ENCODE peak calls at places on chromosomes 11 and 22, in six cellular contexts. H is Panc1; Z is testis; R is A549; J is CD8-positive, alpha-beta memory T cell; Q is upper lobe of right lung. W is an unnamed sample. For H3K4me1, the result is how much of the 10 kb centered on the place peaks cover.

GRCh38 chr22:29093980-29094379 is 21.1 kb downstream of the KREMEN1 start:
- DNase-seq in H (no peak), Z (no peak), R (no peak), J (no peak), Q (no peak), W (no peak)

GRCh38 chr11:94305146-94305545 is 766 bp downstream of the IZUMO1R start:
- DNase-seq in H (no peak), Z (no peak), R (no peak), J (no peak), Q (no peak), W (no peak)

GRCh38 chr22:39290724-39291161 is 28.7 kb downstream of the RPL3 start:
- DNase-seq in H (no peak), Z (peak), R (peak), J (no peak), Q (no peak), W (no peak)

GRCh38 chr11:62456630-62457029 is 37.8 kb downstream of the SCGB1A1 start:
- DNase-seq in H (no peak), Z (no peak), R (no peak), J (no peak), Q (no peak), W (no peak)

GRCh38 chr11:31397239-31397834 is 27.7 kb downstream of the DNAJC24 start:
- DNase-seq in H (no peak), Z (no peak), R (peak), J (no peak), Q (no peak), W (no peak)

GRCh38 chr22:19463491-19464469 is 15.2 kb downstream of the UFD1 start:
- DNase-seq in H (no peak), Z (no peak), R (no peak), J (no peak), Q (no peak), W (no peak)

GRCh38 chr22:30265851-30266444 is 703 bp downstream of the OSM start:
- DNase-seq in H (no peak), Z (no peak), R (no peak), J (peak), Q (peak), W (no peak)

GRCh38 chr11:128884703-128885338 is 6.3 kb upstream of the KCNJ5 start:
- DNase-seq in H (peak), Z (peak), R (peak), J (no peak), Q (no peak), W (no peak)

GRCh38 chr11:115580416-115580815 is 76.2 kb upstream of the CADM1 start:
- DNase-seq in H (no peak), Z (no peak), R (no peak), J (no peak), Q (no peak), W (no peak)

GRCh38 chr11:31780078-31780971 is 30.8 kb downstream of the PAX6 start:
- DNase-seq in H (no peak), Z (no peak), R (no peak), J (no peak), Q (no peak), W (no peak)

GRCh38 chr11:122663764-122664163 is 8.2 kb downstream of the UBASH3B start:
- DNase-seq in H (no peak), Z (no peak), R (no peak), J (no peak), Q (no peak), W (no peak)

GRCh38 chr22:25172153-25172552 is 27.5 kb upstream of the CRYBB3 start:
- DNase-seq in H (no peak), Z (peak), R (peak), J (no peak), Q (peak), W (no peak)

GRCh38 chr11:122137081-122137793 is 21.2 kb upstream of the BLID start:
- DNase-seq in H (no peak), Z (no peak), R (no peak), J (no peak), Q (no peak), W (no peak)

GRCh38 chr11:110196884-110197420 is 99.5 kb downstream of the RDX start:
- DNase-seq in H (no peak), Z (no peak), R (no peak), J (no peak), Q (no peak), W (no peak)

GRCh38 chr11:68838572-68838964 is 3.1 kb downstream of the CPT1A start:
- DNase-seq in H (no peak), Z (peak), R (no peak), J (no peak), Q (no peak), W (no peak)

DNA sequence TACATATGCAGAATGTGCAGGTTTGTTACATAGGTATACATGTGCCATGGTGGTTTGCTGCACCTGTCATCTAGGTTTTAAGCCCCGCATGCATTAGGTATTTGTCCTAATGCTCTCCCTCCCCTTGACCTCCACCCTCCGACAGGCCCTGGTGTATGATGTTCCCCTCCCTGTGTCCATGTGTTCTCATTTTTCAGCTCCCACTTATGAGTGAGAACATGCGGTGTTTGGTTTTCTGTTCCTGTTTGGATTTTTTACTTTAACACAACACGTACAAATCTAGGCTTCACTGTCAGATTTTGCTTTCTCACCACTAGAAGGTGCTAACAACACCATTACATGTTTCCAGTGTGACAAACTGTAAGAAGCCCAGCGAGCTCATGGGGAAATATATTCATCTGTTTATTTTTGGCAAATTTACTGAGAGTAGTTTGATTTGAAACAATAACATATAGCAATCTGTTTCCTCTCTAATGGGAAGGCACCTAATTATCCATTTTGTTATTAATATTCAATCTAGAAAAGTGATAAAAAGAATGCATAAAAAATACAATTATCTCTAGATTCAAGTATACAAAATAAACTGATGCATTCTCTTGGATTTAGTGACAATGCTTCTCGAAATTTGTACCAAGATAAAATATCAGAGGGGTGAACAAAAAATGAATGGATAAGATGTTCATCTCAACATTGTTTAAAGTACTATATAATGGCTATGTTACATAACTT is 23.2 kb upstream of the BIRC3 start:
- DNase-seq in H (peak), Z (no peak), R (no peak), J (no peak), Q (no peak), W (no peak)
- H3K27ac ChIP-seq in H (peak), Z (no peak), R (peak), J (no peak), Q (no peak), W (no peak)

GRCh38 chr11:46251954-46252353 is 25.5 kb upstream of the CREB3L1 start:
- DNase-seq in H (no peak), Z (no peak), R (no peak), J (no peak), Q (no peak), W (no peak)
- H3K4me1 ChIP-seq in H (under half), Z (under half), R (under half), J (under half), Q (under half), W (under half)

GRCh38 chr11:73187854-73188253 is 30.2 kb upstream of the P2RY2 start:
- DNase-seq in H (no peak), Z (no peak), R (no peak), J (no peak), Q (no peak), W (peak)
- H3K27ac ChIP-seq in H (no peak), Z (no peak), R (peak), J (no peak), Q (no peak), W (no peak)

GRCh38 chr11:46294365-46295309 is 17.2 kb downstream of the CREB3L1 start:
- DNase-seq in H (no peak), Z (peak), R (no peak), J (no peak), Q (no peak), W (no peak)

GRCh38 chr11:46295996-46296519 is 18.6 kb downstream of the CREB3L1 start:
- DNase-seq in H (no peak), Z (no peak), R (no peak), J (no peak), Q (no peak), W (no peak)

GRCh38 chr11:46296520-46297448 is 19.3 kb downstream of the CREB3L1 start:
- DNase-seq in H (no peak), Z (peak), R (no peak), J (no peak), Q (no peak), W (peak)

GRCh38 chr11:46293616-46294015 is 16.2 kb downstream of the CREB3L1 start:
- DNase-seq in H (no peak), Z (peak), R (no peak), J (no peak), Q (no peak), W (no peak)

DNA sequence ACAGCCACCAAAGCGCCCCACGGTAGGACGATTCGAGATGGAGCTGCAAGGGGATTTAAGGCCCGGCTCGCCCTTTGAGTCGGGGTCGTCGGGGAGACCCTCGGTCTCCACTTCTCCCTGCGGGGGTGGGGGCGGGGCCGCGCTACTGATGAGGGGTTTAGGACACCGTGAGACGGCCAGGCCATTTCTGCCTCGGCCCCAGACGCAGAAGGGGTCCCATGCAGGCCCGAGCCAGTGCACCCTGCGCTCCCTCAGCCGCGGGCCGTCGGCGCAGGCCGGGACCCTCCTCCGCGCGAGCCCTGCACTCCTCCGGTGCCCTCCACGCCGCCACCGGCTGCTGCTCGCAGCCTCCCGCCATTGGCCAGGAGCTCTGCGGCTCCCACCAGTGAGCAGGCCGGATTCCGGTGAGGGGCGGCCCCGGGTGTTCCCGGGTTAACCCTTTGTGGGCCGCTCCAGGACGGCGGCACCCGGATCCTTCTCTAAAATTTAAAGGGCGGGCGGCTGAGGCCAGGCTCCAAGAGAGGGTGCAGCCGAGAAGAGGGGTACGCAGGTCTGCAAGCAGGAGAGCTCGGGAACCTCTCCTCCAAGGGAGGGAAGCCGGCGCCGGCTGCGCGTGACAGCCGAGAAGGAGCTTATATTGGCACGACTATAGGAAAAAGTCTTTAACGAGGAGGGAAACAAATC is 18.0 kb downstream of the CREB3L1 start:
- DNase-seq in H (no peak), Z (peak), R (no peak), J (peak), Q (peak), W (peak)
- H3K4me1 ChIP-seq in H (under half), Z (under half), R (half or more), J (under half), Q (under half), W (under half)

DNA sequence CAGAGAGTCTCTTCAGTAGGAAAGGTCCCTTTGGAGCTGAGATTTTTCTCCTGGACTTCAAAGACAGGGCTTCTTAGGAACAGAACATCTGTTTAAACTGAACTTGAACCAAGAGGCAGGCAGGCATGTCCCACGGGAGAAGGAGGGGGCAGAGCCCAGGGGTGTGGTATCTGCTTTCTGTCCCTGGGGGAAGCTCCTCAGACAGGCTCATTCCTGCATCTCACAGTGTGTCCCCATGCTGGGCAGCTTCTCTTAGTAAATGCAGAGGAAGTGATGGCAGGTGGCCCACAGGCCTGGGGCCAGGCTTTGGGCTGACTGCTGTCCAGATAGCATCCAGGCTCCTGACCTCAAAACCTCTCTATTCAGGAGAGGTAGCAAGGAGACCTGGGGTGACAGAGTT is 47.4 kb downstream of the TSPAN18 start:
- DNase-seq in H (no peak), Z (peak), R (no peak), J (no peak), Q (no peak), W (no peak)
- H3K27ac ChIP-seq in H (no peak), Z (no peak), R (no peak), J (no peak), Q (peak), W (no peak)

GRCh38 chr11:1296287-1296686 is 13.1 kb downstream of the TOLLIP start:
- DNase-seq in H (no peak), Z (no peak), R (no peak), J (no peak), Q (peak), W (no peak)
- H3K4me1 ChIP-seq in H (under half), Z (under half), R (under half), J (under half), Q (under half), W (under half)

GRCh38 chr11:44529895-44530412 is 35.5 kb upstream of the CD82 start:
- DNase-seq in H (no peak), Z (no peak), R (no peak), J (no peak), Q (no peak), W (no peak)
- H3K27ac ChIP-seq in H (no peak), Z (no peak), R (no peak), J (peak), Q (no peak), W (no peak)

W was measured in iPS DF 6.9.